ENCODE peak calls at places on chromosome 19, in six cellular contexts. R is Calu3, I is GM23248, G is NCI-H510A, L is cardiac muscle cell, N is GM20000. A is an unnamed sample.

GRCh38 chr19:19628499-19629134 is 597 bp upstream of the LPAR2 start:
- DNase-seq in R (peak), I (peak), G (peak), L (peak), N (peak), A (no peak)

GRCh38 chr19:28239270-28239669 is 973.7 kb downstream of the UQCRFS1 start:
- DNase-seq in R (no peak), I (peak), G (no peak), L (peak), N (no peak), A (no peak)

GRCh38 chr19:49210108-49210900 is 52.7 kb downstream of the TRPM4 start:
- DNase-seq in R (peak), I (peak), G (no peak), L (peak), N (no peak), A (no peak)

GRCh38 chr19:10699650-10700335 is 1.4 kb upstream of the QTRT1 start:
- DNase-seq in R (peak), I (peak), G (no peak), L (peak), N (peak), A (no peak)

GRCh38 chr19:12948597-12949362 is 3.1 kb downstream of the RAD23A start:
- DNase-seq in R (no peak), I (no peak), G (no peak), L (no peak), N (no peak), A (no peak)

GRCh38 chr19:47228168-47228936 is 2.6 kb downstream of the BBC3 start:
- DNase-seq in R (peak), I (peak), G (peak), L (peak), N (peak), A (peak)

GRCh38 chr19:29610574-29611271 is 4.6 kb downstream of the POP4 start:
- DNase-seq in R (peak), I (peak), G (peak), L (peak), N (peak), A (peak)

GRCh38 chr19:42068361-42068755 is 1.6 kb downstream of the GRIK5 start:
- DNase-seq in R (no peak), I (no peak), G (no peak), L (no peak), N (no peak), A (no peak)

GRCh38 chr19:47725759-47726401 is 12.7 kb downstream of the EHD2 start:
- DNase-seq in R (no peak), I (no peak), G (no peak), L (no peak), N (no peak), A (no peak)

GRCh38 chr19:47658431-47659383 is 49.8 kb downstream of the BICRA start:
- DNase-seq in R (peak), I (no peak), G (no peak), L (no peak), N (no peak), A (no peak)

GRCh38 chr19:33054623-33055022 is 10.1 kb downstream of the RHPN2 start:
- DNase-seq in R (peak), I (no peak), G (no peak), L (no peak), N (no peak), A (no peak)

GRCh38 chr19:47704024-47704423 is 9.2 kb upstream of the EHD2 start:
- DNase-seq in R (no peak), I (no peak), G (no peak), L (no peak), N (no peak), A (no peak)

GRCh38 chr19:53254451-53255341 is at the start of gene ZNF677:
- DNase-seq in R (no peak), I (peak), G (no peak), L (peak), N (peak), A (peak)

GRCh38 chr19:10975374-10976036 is 14.7 kb downstream of the SMARCA4 start:
- DNase-seq in R (no peak), I (peak), G (no peak), L (no peak), N (no peak), A (peak)

GRCh38 chr19:13212759-13213330 is 62.6 kb downstream of the IER2 start:
- DNase-seq in R (peak), I (peak), G (peak), L (peak), N (peak), A (peak)

GRCh38 chr19:12733369-12733896 is 1.1 kb downstream of the TRIR start:
- DNase-seq in R (peak), I (peak), G (no peak), L (no peak), N (peak), A (no peak)

GRCh38 chr19:54837542-54837941 is 12.7 kb upstream of the KIR3DL2 start:
- DNase-seq in R (no peak), I (no peak), G (no peak), L (no peak), N (no peak), A (no peak)

A was measured in left ventricle myocardium superior.